ENCODE peak calls at places on chromosomes 12 and 14, in eight cellular contexts. P, L, H, W, I, J, N and G are unnamed samples.

GRCh38 chr12:127623362-127623761 is 643.6 kb upstream of the TMEM132C start:
- DNase-seq in P (no peak), L (no peak), H (no peak), W (no peak), I (no peak), J (no peak), N (no peak), G (no peak)

GRCh38 chr14:104290756-104291122 is 152.4 kb downstream of the KIF26A start:
- DNase-seq in P (no peak), L (no peak), H (no peak), W (no peak), I (no peak), J (no peak), N (no peak), G (no peak)

GRCh38 chr14:94180655-94181271 is 6.6 kb downstream of the PPP4R4 start:
- DNase-seq in P (no peak), L (no peak), H (no peak), W (no peak), I (no peak), J (no peak), N (peak), G (no peak)

GRCh38 chr14:77189479-77189878 is 7.9 kb downstream of the TMEM63C start:
- DNase-seq in P (no peak), L (no peak), H (no peak), W (no peak), I (no peak), J (no peak), N (no peak), G (no peak)

GRCh38 chr12:67038486-67038885 is 230.7 kb upstream of the CAND1 start:
- DNase-seq in P (no peak), L (no peak), H (no peak), W (no peak), I (no peak), J (no peak), N (no peak), G (no peak)

GRCh38 chr12:107441906-107442305 is 243.7 kb upstream of the PWP1 start:
- DNase-seq in P (no peak), L (no peak), H (no peak), W (no peak), I (no peak), J (no peak), N (no peak), G (no peak)

GRCh38 chr12:57158665-57159064 is 11.2 kb upstream of the LRP1-AS start:
- DNase-seq in P (no peak), L (no peak), H (no peak), W (no peak), I (no peak), J (no peak), N (no peak), G (no peak)

GRCh38 chr12:92784356-92784755 is 81.6 kb downstream of the PLEKHG7 start:
- DNase-seq in P (no peak), L (no peak), H (no peak), W (no peak), I (no peak), J (no peak), N (no peak), G (no peak)

GRCh38 chr12:51847830-51848727 is at the start of gene FIGNL2:
- DNase-seq in P (peak), L (no peak), H (no peak), W (no peak), I (peak), J (no peak), N (no peak), G (no peak)

GRCh38 chr12:51429705-51430104 is 5.1 kb downstream of the SLC4A8 start:
- DNase-seq in P (no peak), L (no peak), H (no peak), W (no peak), I (no peak), J (no peak), N (no peak), G (no peak)

GRCh38 chr12:131041216-131041967 is 87.7 kb downstream of the ADGRD1 start:
- DNase-seq in P (no peak), L (no peak), H (no peak), W (no peak), I (no peak), J (no peak), N (no peak), G (no peak)

GRCh38 chr12:57479376-57480115 is at the start of gene ARHGAP9:
- DNase-seq in P (no peak), L (no peak), H (no peak), W (no peak), I (no peak), J (no peak), N (no peak), G (no peak)

GRCh38 chr14:61374284-61374683 is 52.9 kb downstream of the PRKCH start:
- DNase-seq in P (no peak), L (no peak), H (no peak), W (no peak), I (no peak), J (no peak), N (no peak), G (no peak)